ENCODE peak calls at places on chromosomes 13 and 19, in four cellular contexts. O, V, T and G are unnamed samples. For H3K9me2, the result is how much of the 10 kb centered on the place peaks cover.

GRCh38 chr13:103788061-103788652 is 721.9 kb upstream of the SLC10A2 start:
- DNase-seq in O (peak), V (peak), T (peak), G (peak)

GRCh38 chr19:42412223-42412622 is 15.0 kb downstream of the LIPE start:
- DNase-seq in O (peak), V (peak), T (peak), G (no peak)

GRCh38 chr13:45108716-45109706 is 11.3 kb upstream of the GTF2F2 start:
- DNase-seq in O (no peak), V (peak), T (peak), G (no peak)

GRCh38 chr13:62512194-62513141 is 1096.8 kb upstream of the PCDH20 start:
- DNase-seq in O (peak), V (peak), T (peak), G (peak)

GRCh38 chr13:35768126-35768525 is 291.6 kb upstream of the MAB21L1 start:
- DNase-seq in O (no peak), V (no peak), T (no peak), G (no peak)

GRCh38 chr13:104831823-104832222 is 1703.6 kb downstream of the EFNB2 start:
- DNase-seq in O (no peak), V (peak), T (no peak), G (no peak)

GRCh38 chr19:13899912-13900584 is 5.9 kb downstream of the BRME1 start:
- DNase-seq in O (no peak), V (no peak), T (no peak), G (no peak)

GRCh38 chr13:30370916-30371521 is 51.3 kb upstream of the UBE2L5 start:
- DNase-seq in O (no peak), V (no peak), T (no peak), G (no peak)

GRCh38 chr13:47326061-47326460 is 429.2 kb upstream of the HTR2A start:
- DNase-seq in O (no peak), V (no peak), T (no peak), G (no peak)

GRCh38 chr13:75934889-75935288 is 298.8 kb downstream of the LMO7 start:
- DNase-seq in O (no peak), V (no peak), T (no peak), G (no peak)

GRCh38 chr19:9785367-9786331 is 17.1 kb upstream of the ZNF846 start:
- DNase-seq in O (peak), V (peak), T (peak), G (peak)

GRCh38 chr19:39303373-39304184 is 7.4 kb downstream of the IFNL1 start:
- DNase-seq in O (no peak), V (peak), T (peak), G (no peak)

GRCh38 chr19:30784850-30785459 is 412.8 kb downstream of the ZNF536 start:
- DNase-seq in O (peak), V (peak), T (peak), G (peak)

GRCh38 chr13:29457299-29457698 is 138.2 kb downstream of the SLC7A1 start:
- DNase-seq in O (no peak), V (no peak), T (no peak), G (no peak)

GRCh38 chr19:6987850-6988249 is 33.4 kb downstream of the MBD3L2B start:
- DNase-seq in O (no peak), V (no peak), T (no peak), G (no peak)

GRCh38 chr13:40787062-40787461 is 2.3 kb upstream of the SLC25A15 start:
- DNase-seq in O (no peak), V (no peak), T (no peak), G (no peak)

GRCh38 chr19:28023064-28023463 is 1189.9 kb downstream of the UQCRFS1 start:
- DNase-seq in O (no peak), V (no peak), T (peak), G (no peak)

GRCh38 chr13:46633416-46633815 is 80.4 kb downstream of the LRCH1 start:
- DNase-seq in O (no peak), V (no peak), T (no peak), G (no peak)

GRCh38 chr19:2887391-2887914 is 13.3 kb upstream of the ZNF57 start:
- DNase-seq in O (no peak), V (peak), T (peak), G (peak)

GRCh38 chr13:31598990-31599389 is 140.3 kb upstream of the RXFP2 start:
- DNase-seq in O (no peak), V (no peak), T (no peak), G (no peak)

GRCh38 chr13:96252903-96253302 is 163.0 kb downstream of the HS6ST3 start:
- DNase-seq in O (no peak), V (no peak), T (no peak), G (no peak)

GRCh38 chr19:39479916-39480315 is 722 bp upstream of the TIMM50 start:
- DNase-seq in O (no peak), V (no peak), T (no peak), G (no peak)

GRCh38 chr19:33054623-33055022 is 10.1 kb downstream of the RHPN2 start:
- DNase-seq in O (peak), V (no peak), T (peak), G (no peak)

GRCh38 chr13:40517486-40518311 is 148.7 kb downstream of the FOXO1 start:
- DNase-seq in O (no peak), V (no peak), T (no peak), G (no peak)

GRCh38 chr13:25085125-25085742 is 10.7 kb upstream of the PABPC3 start:
- DNase-seq in O (peak), V (peak), T (peak), G (peak)

GRCh38 chr19:13507053-13507611 is 853 bp upstream of the CACNA1A start:
- DNase-seq in O (no peak), V (peak), T (no peak), G (no peak)

GRCh38 chr13:44313674-44314073 is 60.0 kb upstream of the SERP2 start:
- DNase-seq in O (peak), V (no peak), T (no peak), G (no peak)

GRCh38 chr19:32543107-32543900 is 37.7 kb upstream of the PDCD5 start:
- DNase-seq in O (peak), V (no peak), T (no peak), G (no peak)

GRCh38 chr13:29319451-29319850 is 276.0 kb downstream of the SLC7A1 start:
- DNase-seq in O (no peak), V (peak), T (no peak), G (no peak)

GRCh38 chr19:55647732-55648656 is at the start of gene CCDC106:
- DNase-seq in O (no peak), V (peak), T (peak), G (peak)

GRCh38 chr19:49335071-49335783 is at the start of gene CD37:
- DNase-seq in O (no peak), V (no peak), T (no peak), G (peak)

GRCh38 chr13:46380242-46380641 is 6.8 kb downstream of the RUBCNL start:
- DNase-seq in O (no peak), V (no peak), T (no peak), G (no peak)

GRCh38 chr19:18785179-18786124 is 5.7 kb downstream of the COMP start:
- DNase-seq in O (peak), V (peak), T (peak), G (peak)

GRCh38 chr13:104385409-104385808 is 1319.2 kb upstream of the SLC10A2 start:
- DNase-seq in O (peak), V (no peak), T (no peak), G (no peak)

GRCh38 chr13:111546921-111547675 is 226.7 kb downstream of the TEX29 start:
- DNase-seq in O (no peak), V (no peak), T (no peak), G (no peak)
- H3K9me2 ChIP-seq in O (under half), V (under half), T (under half), G (under half)

DNA sequence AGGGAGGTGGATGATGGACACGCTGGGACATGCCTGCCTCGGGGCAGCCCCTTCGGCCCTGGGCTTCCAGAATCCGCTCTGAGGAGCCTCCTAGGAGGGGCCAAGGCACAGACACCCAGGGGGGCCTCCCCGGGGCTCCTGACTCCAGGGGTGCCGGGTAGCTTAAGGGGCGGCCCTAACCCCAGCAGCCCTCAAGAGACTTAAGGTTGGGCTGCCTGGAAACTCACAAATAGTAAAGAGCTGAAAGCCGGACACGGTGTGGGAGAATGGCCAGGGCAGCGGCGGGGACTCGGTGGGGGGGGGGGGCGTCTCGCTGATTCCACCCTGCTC is 7.7 kb downstream of the ARID3A start:
- DNase-seq in O (no peak), V (no peak), T (no peak), G (no peak)
- H3K27ac ChIP-seq in O (no peak), V (peak), T (peak), G (no peak)

GRCh38 chr13:93145199-93145598 is 81.4 kb upstream of the GPC6 start:
- DNase-seq in O (no peak), V (peak), T (no peak), G (no peak)

GRCh38 chr13:93147293-93147645 is 79.3 kb upstream of the GPC6 start:
- DNase-seq in O (no peak), V (no peak), T (no peak), G (no peak)

GRCh38 chr13:93146584-93147292 is 79.9 kb upstream of the GPC6 start:
- DNase-seq in O (no peak), V (no peak), T (peak), G (no peak)

GRCh38 chr13:93140912-93141311 is 85.7 kb upstream of the GPC6 start:
- DNase-seq in O (no peak), V (no peak), T (no peak), G (no peak)

DNA sequence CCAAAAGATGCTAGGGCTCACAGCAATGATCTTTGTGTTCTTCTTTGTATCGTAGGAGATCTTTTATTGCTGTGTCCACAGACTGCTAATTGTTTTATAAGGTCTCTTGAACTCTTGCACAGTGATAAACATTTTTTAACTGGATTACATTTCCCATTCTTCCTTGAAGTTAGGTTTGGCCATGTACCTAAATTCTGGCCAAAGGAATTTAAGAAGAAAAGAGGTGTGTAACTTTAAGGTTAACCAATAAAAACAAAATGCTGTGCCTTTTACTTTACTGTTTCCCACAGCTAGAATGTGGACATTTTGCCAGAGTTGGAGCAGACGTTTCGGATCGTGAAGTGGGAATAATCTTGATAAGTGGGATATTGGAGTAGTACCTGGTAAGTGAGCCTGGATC is 82.6 kb upstream of the GPC6 start:
- DNase-seq in O (no peak), V (no peak), T (no peak), G (no peak)
- H3K9me2 ChIP-seq in O (under half), V (under half), T (under half), G (under half)

DNA sequence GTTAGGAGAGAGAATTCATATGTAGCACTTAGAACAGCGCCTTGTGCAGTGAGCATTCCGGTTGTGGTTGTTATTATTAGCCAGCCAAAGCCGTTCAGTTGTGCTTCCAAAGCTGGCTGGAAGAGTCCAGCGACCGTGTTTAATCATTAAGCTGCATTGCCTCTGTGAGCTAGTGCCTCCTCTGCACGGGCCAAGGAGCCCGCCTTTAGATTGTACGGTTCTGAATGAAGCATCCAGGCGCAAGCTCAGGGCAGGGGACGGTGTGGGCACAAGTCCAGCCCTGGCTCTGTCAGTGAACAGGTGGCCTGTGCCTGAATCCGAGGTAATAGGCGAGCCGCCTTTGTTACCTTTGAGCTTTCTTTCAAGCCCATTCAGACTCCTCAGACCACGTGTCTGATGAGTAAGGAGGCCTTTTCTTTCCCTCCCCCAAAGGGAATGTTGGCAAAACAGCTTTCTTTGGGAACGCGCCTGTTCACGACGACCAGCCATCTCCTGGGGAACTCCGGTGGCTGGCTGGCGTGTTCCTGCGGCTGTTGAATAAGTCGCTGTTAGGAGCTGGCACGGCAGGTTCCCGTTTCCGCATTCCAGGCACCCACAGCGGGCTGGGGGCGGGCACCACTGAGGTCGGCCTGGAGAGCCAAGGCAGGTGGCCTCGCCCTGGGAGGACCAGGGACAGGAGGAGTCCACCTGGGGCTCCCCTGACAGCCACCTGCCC is 25.1 kb downstream of the SIPA1L3 start:
- DNase-seq in O (peak), V (peak), T (peak), G (no peak)
- H3K27ac ChIP-seq in O (peak), V (peak), T (peak), G (peak)